ENCODE peak calls at places on chromosome 2, in five cellular contexts. R is brain microvascular endothelial cell, K is upper lobe of left lung, V is pancreas, X is fibroblast of mammary gland. O is an unnamed sample.

GRCh38 chr2:239262484-239263230 is 138.2 kb downstream of the HDAC4 start:
- DNase-seq in R (no peak), K (no peak), V (no peak), X (peak), O (no peak)

GRCh38 chr2:35104306-35104705 is 1251.3 kb upstream of the CRIM1 start:
- DNase-seq in R (no peak), K (no peak), V (no peak), X (no peak), O (no peak)

GRCh38 chr2:151756820-151757219 is 22.5 kb upstream of the NEB start:
- DNase-seq in R (no peak), K (no peak), V (no peak), X (no peak), O (no peak)

GRCh38 chr2:240463274-240463865 is 27.9 kb downstream of the GPC1 start:
- DNase-seq in R (no peak), K (peak), V (peak), X (peak), O (no peak)

GRCh38 chr2:164515030-164515429 is 106.3 kb downstream of the GRB14 start:
- DNase-seq in R (no peak), K (no peak), V (no peak), X (no peak), O (no peak)

GRCh38 chr2:78992807-78993517 is 32.5 kb upstream of the REG3G start:
- DNase-seq in R (no peak), K (peak), V (peak), X (no peak), O (no peak)

GRCh38 chr2:179861777-179862117 is 335 bp upstream of the ZNF385B start:
- DNase-seq in R (no peak), K (no peak), V (no peak), X (peak), O (no peak)

GRCh38 chr2:170335351-170335750 is 157.4 kb downstream of the MYO3B start:
- DNase-seq in R (no peak), K (no peak), V (no peak), X (no peak), O (no peak)

GRCh38 chr2:154425999-154426398 is 272.5 kb upstream of the KCNJ3 start:
- DNase-seq in R (no peak), K (no peak), V (peak), X (no peak), O (no peak)

GRCh38 chr2:109433486-109433885 is 180.3 kb downstream of the SEPTIN10 start:
- DNase-seq in R (no peak), K (no peak), V (no peak), X (no peak), O (no peak)

GRCh38 chr2:222655406-222655747 is 515 bp downstream of the FARSB start:
- DNase-seq in R (peak), K (no peak), V (no peak), X (peak), O (no peak)

GRCh38 chr2:237097911-237098702 is 12.4 kb downstream of the COPS8 start:
- DNase-seq in R (peak), K (no peak), V (no peak), X (peak), O (peak)

GRCh38 chr2:231427116-231427515 is 31.6 kb downstream of the B3GNT7 start:
- DNase-seq in R (no peak), K (no peak), V (no peak), X (no peak), O (no peak)

GRCh38 chr2:189952536-189953109 is 109.9 kb downstream of the MSTN start:
- DNase-seq in R (no peak), K (no peak), V (no peak), X (no peak), O (no peak)

GRCh38 chr2:99255491-99256318 is at the start of gene LYG2:
- DNase-seq in R (no peak), K (no peak), V (no peak), X (no peak), O (no peak)

GRCh38 chr2:69088471-69088870 is 75.5 kb downstream of the ANTXR1 start:
- DNase-seq in R (no peak), K (no peak), V (no peak), X (peak), O (no peak)

GRCh38 chr2:86001326-86001725 is 104.4 kb downstream of the POLR1A start:
- DNase-seq in R (no peak), K (no peak), V (no peak), X (no peak), O (no peak)

GRCh38 chr2:206176886-206177285 is 17.2 kb downstream of the EEF1B2 start:
- DNase-seq in R (no peak), K (no peak), V (no peak), X (no peak), O (no peak)

GRCh38 chr2:99088017-99088416 is 53.5 kb upstream of the C2orf15 start:
- DNase-seq in R (no peak), K (no peak), V (no peak), X (no peak), O (no peak)

GRCh38 chr2:12676771-12677170 is 40.0 kb upstream of the TRIB2 start:
- DNase-seq in R (no peak), K (no peak), V (no peak), X (no peak), O (no peak)

GRCh38 chr2:127083819-127084503 is 23.0 kb downstream of the BIN1 start:
- DNase-seq in R (peak), K (no peak), V (no peak), X (peak), O (no peak)

GRCh38 chr2:40450066-40450841 is 1.6 kb downstream of the SLC8A1 start:
- DNase-seq in R (peak), K (peak), V (no peak), X (peak), O (no peak)

GRCh38 chr2:219803294-219803693 is 175.9 kb downstream of the SLC4A3 start:
- DNase-seq in R (peak), K (no peak), V (no peak), X (peak), O (peak)

GRCh38 chr2:28565033-28565432 is 69.2 kb downstream of the PLB1 start:
- DNase-seq in R (no peak), K (no peak), V (no peak), X (no peak), O (no peak)

GRCh38 chr2:172792711-172793110 is 57.1 kb downstream of the RAPGEF4 start:
- DNase-seq in R (peak), K (no peak), V (no peak), X (no peak), O (no peak)

GRCh38 chr2:218260742-218261423 is at the start of gene GPBAR1:
- DNase-seq in R (no peak), K (no peak), V (peak), X (no peak), O (no peak)

GRCh38 chr2:235520787-235521186 is 26.9 kb downstream of the AGAP1 start:
- DNase-seq in R (no peak), K (no peak), V (no peak), X (no peak), O (no peak)

GRCh38 chr2:1741851-1742250 is 2.5 kb downstream of the PXDN start:
- DNase-seq in R (no peak), K (no peak), V (no peak), X (no peak), O (no peak)

GRCh38 chr2:1743396-1744150 is 742 bp downstream of the PXDN start:
- DNase-seq in R (no peak), K (peak), V (no peak), X (peak), O (no peak)

GRCh38 chr2:1740714-1741584 is 3.4 kb downstream of the PXDN start:
- DNase-seq in R (no peak), K (peak), V (no peak), X (no peak), O (no peak)

GRCh38 chr2:1742680-1743395 is 1.5 kb downstream of the PXDN start:
- DNase-seq in R (peak), K (peak), V (no peak), X (peak), O (peak)

DNA sequence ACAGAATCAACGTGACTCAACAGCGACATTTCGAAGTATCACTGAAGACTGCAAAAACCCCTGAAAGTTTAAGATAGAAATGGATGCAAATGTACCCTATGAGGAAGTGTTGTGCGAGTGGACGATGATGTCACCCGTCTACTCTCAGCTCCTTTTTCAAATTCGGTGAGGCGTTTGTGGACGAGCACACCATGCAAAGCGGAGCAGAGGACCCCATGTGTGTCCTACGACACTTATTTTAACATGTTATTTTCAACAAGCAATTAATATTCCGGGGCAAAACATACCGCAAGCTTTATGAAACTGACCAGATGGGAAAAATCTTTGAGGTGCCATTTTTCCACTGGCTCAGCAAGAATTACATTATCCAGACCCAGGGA is 2.0 kb downstream of the PXDN start:
- DNase-seq in R (no peak), K (no peak), V (no peak), X (peak), O (no peak)
- H3K4me3 ChIP-seq in R (peak), K (no peak), V (no peak), X (peak), O (peak)

GRCh38 chr2:43315482-43315881 is 89.1 kb upstream of the ZFP36L2 start:
- DNase-seq in R (no peak), K (no peak), V (no peak), X (no peak), O (no peak)

GRCh38 chr2:43317680-43318079 is 91.3 kb upstream of the ZFP36L2 start:
- DNase-seq in R (no peak), K (no peak), V (no peak), X (no peak), O (no peak)

GRCh38 chr2:43318791-43319190 is 92.4 kb upstream of the ZFP36L2 start:
- DNase-seq in R (no peak), K (no peak), V (no peak), X (peak), O (no peak)

GRCh38 chr2:43319541-43319940 is 93.1 kb upstream of the ZFP36L2 start:
- DNase-seq in R (no peak), K (no peak), V (no peak), X (no peak), O (peak)

DNA sequence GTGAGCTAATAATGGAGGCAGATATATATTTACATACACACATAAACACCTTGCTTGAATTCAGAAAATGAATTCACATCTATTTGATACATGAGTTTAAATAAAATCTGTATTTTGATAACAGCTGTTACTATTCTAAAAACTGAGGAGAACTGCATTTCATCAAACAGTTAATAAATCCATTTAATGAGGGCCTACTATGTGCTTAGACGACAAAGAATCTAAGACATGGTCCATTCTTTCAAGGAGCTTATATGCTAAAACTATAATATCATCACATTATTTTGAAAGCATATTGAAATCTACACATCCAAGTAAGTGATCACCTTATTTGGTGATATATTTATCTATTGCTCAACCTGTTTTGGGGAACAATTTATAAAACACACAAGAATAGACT is 90.8 kb upstream of the ZFP36L2 start:
- DNase-seq in R (no peak), K (no peak), V (no peak), X (no peak), O (no peak)
- TF ChIP-seq CTCF in R (no peak), K (no peak), V (no peak), X (no peak), O (no peak)

GRCh38 chr2:199470361-199470671 is 12.6 kb upstream of the SATB2 start:
- DNase-seq in R (no peak), K (no peak), V (no peak), X (no peak), O (no peak)
- H3K4me3 ChIP-seq in R (no peak), K (no peak), V (no peak), X (no peak), O (no peak)

GRCh38 chr2:76415821-76416220 is 705.1 kb upstream of the GCFC2 start:
- DNase-seq in R (no peak), K (no peak), V (no peak), X (no peak), O (no peak)
- TF ChIP-seq CTCF in R (no peak), K (no peak), V (no peak), X (no peak), O (no peak)

GRCh38 chr2:226894752-226895151 is 58.9 kb downstream of the RHBDD1 start:
- DNase-seq in R (no peak), K (no peak), V (no peak), X (no peak), O (no peak)

GRCh38 chr2:226890286-226890685 is 54.4 kb downstream of the RHBDD1 start:
- DNase-seq in R (no peak), K (no peak), V (no peak), X (no peak), O (no peak)

GRCh38 chr2:226892729-226893128 is 56.9 kb downstream of the RHBDD1 start:
- DNase-seq in R (no peak), K (no peak), V (no peak), X (peak), O (peak)

GRCh38 chr2:226893206-226893605 is 57.4 kb downstream of the RHBDD1 start:
- DNase-seq in R (no peak), K (no peak), V (no peak), X (peak), O (peak)

GRCh38 chr2:226891780-226892590 is 56.1 kb downstream of the RHBDD1 start:
- DNase-seq in R (peak), K (no peak), V (no peak), X (peak), O (peak)
- H3K4me3 ChIP-seq in R (no peak), K (no peak), V (no peak), X (no peak), O (no peak)

DNA sequence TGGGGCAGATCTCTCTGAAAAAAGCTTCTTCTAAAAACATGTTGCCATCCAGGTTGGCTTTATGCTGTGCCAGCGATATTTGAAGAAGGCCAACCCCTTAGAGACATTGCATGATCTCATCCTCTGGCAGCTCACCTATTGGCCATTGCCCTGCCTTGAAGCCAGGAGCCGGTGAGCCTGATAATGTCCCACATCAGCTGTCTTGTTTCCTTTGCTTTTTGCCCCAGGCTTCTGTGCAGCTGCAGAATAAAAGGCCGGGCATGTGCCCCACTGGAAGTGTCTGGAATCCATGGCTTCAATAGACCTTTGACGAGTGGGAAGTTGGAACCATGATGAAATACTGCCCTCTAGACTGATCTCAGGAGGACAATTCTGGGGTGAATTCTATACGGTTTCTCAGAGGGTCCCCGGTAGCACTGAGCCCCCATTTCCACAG is 523.5 kb upstream of the ZEB2 start:
- DNase-seq in R (no peak), K (no peak), V (no peak), X (no peak), O (no peak)
- TF ChIP-seq CTCF in R (no peak), K (no peak), V (no peak), X (no peak), O (no peak)

O was measured in HFF-Myc.